ENCODE peak calls at places on chromosomes 11 and 22, in six cellular contexts. One of them, this sample, is unnamed.

GRCh38 chr22:22943521-22944267 is 56.1 kb downstream of the IGLL5 start:
- DNase-seq in uterus: no peak
- DNase-seq in cardiac fibroblast: no peak
- DNase-seq in GM13977: peak
- DNase-seq in upper lobe of right lung: peak
- DNase-seq in colonic mucosa: peak
- DNase-seq in this sample: no peak

GRCh38 chr22:43994006-43994405 is 30.1 kb upstream of the PARVB start:
- DNase-seq in uterus: no peak
- DNase-seq in cardiac fibroblast: no peak
- DNase-seq in GM13977: no peak
- DNase-seq in upper lobe of right lung: peak
- DNase-seq in colonic mucosa: no peak
- DNase-seq in this sample: no peak

GRCh38 chr11:68224606-68225005 is 11.5 kb upstream of the KMT5B start:
- DNase-seq in uterus: no peak
- DNase-seq in cardiac fibroblast: no peak
- DNase-seq in GM13977: no peak
- DNase-seq in upper lobe of right lung: no peak
- DNase-seq in colonic mucosa: no peak
- DNase-seq in this sample: no peak

GRCh38 chr22:47423266-47423665 is 660.8 kb downstream of the TBC1D22A start:
- DNase-seq in uterus: no peak
- DNase-seq in cardiac fibroblast: no peak
- DNase-seq in GM13977: no peak
- DNase-seq in upper lobe of right lung: no peak
- DNase-seq in colonic mucosa: no peak
- DNase-seq in this sample: no peak

GRCh38 chr22:48821346-48822186 is 1006.1 kb downstream of the BRD1 start:
- DNase-seq in uterus: no peak
- DNase-seq in cardiac fibroblast: no peak
- DNase-seq in GM13977: no peak
- DNase-seq in upper lobe of right lung: no peak
- DNase-seq in colonic mucosa: no peak
- DNase-seq in this sample: no peak

GRCh38 chr22:40605676-40606250 is 30.8 kb downstream of the MRTFA start:
- DNase-seq in uterus: no peak
- DNase-seq in cardiac fibroblast: no peak
- DNase-seq in GM13977: no peak
- DNase-seq in upper lobe of right lung: no peak
- DNase-seq in colonic mucosa: no peak
- DNase-seq in this sample: no peak

GRCh38 chr11:134200688-134201087 is 23.1 kb downstream of the NCAPD3 start:
- DNase-seq in uterus: no peak
- DNase-seq in cardiac fibroblast: no peak
- DNase-seq in GM13977: no peak
- DNase-seq in upper lobe of right lung: no peak
- DNase-seq in colonic mucosa: no peak
- DNase-seq in this sample: no peak

GRCh38 chr11:8235925-8236324 is 27.8 kb downstream of the LMO1 start:
- DNase-seq in uterus: no peak
- DNase-seq in cardiac fibroblast: no peak
- DNase-seq in GM13977: no peak
- DNase-seq in upper lobe of right lung: no peak
- DNase-seq in colonic mucosa: no peak
- DNase-seq in this sample: no peak

GRCh38 chr22:43859176-43859575 is 3.1 kb downstream of the SULT4A1 start:
- DNase-seq in uterus: no peak
- DNase-seq in cardiac fibroblast: no peak
- DNase-seq in GM13977: no peak
- DNase-seq in upper lobe of right lung: no peak
- DNase-seq in colonic mucosa: no peak
- DNase-seq in this sample: no peak

GRCh38 chr11:73236879-73237278 is 18.8 kb downstream of the P2RY2 start:
- DNase-seq in uterus: no peak
- DNase-seq in cardiac fibroblast: peak
- DNase-seq in GM13977: peak
- DNase-seq in upper lobe of right lung: peak
- DNase-seq in colonic mucosa: peak
- DNase-seq in this sample: peak

GRCh38 chr11:86453290-86454030 is 78.8 kb downstream of the CCDC81 start:
- DNase-seq in uterus: no peak
- DNase-seq in cardiac fibroblast: no peak
- DNase-seq in GM13977: no peak
- DNase-seq in upper lobe of right lung: no peak
- DNase-seq in colonic mucosa: no peak
- DNase-seq in this sample: no peak

GRCh38 chr22:31969789-31970489 is 25.6 kb downstream of the YWHAH start:
- DNase-seq in uterus: peak
- DNase-seq in cardiac fibroblast: peak
- DNase-seq in GM13977: peak
- DNase-seq in upper lobe of right lung: peak
- DNase-seq in colonic mucosa: peak
- DNase-seq in this sample: peak

GRCh38 chr11:581752-582151 is 5.5 kb downstream of the PHRF1 start:
- DNase-seq in uterus: no peak
- DNase-seq in cardiac fibroblast: no peak
- DNase-seq in GM13977: no peak
- DNase-seq in upper lobe of right lung: no peak
- DNase-seq in colonic mucosa: no peak
- DNase-seq in this sample: no peak

GRCh38 chr11:87743002-87743401 is 432.2 kb downstream of the RAB38 start:
- DNase-seq in uterus: no peak
- DNase-seq in cardiac fibroblast: no peak
- DNase-seq in GM13977: no peak
- DNase-seq in upper lobe of right lung: no peak
- DNase-seq in colonic mucosa: no peak
- DNase-seq in this sample: peak

GRCh38 chr22:20606041-20606783 is 98.8 kb downstream of the MED15 start:
- DNase-seq in uterus: no peak
- DNase-seq in cardiac fibroblast: peak
- DNase-seq in GM13977: peak
- DNase-seq in upper lobe of right lung: peak
- DNase-seq in colonic mucosa: peak
- DNase-seq in this sample: peak

DNA sequence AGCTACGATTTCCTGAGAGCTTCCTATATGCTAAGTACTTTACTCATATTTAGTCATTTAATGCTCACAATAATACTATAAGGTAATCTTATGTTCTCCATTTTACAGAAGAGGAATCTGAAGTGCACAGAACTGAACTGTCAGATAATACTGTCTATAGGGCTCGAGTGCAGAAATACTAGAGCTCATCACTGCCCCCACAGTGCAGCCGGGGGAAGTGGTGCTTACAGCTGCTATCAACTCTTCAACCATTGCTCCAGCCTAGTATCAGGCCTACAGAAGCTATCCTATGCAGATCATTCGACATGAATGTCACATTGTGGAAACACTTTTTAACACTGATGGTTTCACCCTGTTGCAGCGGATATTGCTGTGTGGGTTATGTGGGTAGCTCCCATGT is 929.9 kb downstream of the NTM start:
- DNase-seq in uterus: no peak
- DNase-seq in cardiac fibroblast: no peak
- DNase-seq in GM13977: no peak
- DNase-seq in upper lobe of right lung: no peak
- DNase-seq in colonic mucosa: no peak
- DNase-seq in this sample: no peak
- TF ChIP-seq CTCF in uterus: no peak
- TF ChIP-seq CTCF in cardiac fibroblast: peak
- TF ChIP-seq CTCF in GM13977: peak
- TF ChIP-seq CTCF in upper lobe of right lung: no peak
- TF ChIP-seq CTCF in colonic mucosa: no peak
- TF ChIP-seq CTCF in this sample: no peak

DNA sequence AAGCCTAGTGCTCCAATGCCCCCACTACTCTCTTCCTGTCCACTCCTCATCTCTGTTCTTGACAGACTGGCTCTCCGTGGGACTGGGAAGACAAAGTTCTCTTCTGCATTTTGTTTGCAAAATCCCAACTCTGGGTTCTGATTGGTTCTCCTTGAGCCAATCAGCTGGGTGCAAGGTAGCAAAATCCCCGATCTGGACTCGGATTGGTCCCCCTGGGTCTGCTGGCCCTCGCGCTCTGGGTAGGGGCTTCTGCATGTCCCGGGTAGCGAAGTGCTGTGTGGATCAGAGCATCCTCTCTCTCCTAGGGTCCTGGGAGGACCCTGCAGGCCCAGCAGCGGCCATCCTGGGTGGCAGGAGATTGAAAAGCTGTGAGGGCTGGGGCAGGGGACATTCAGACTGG is 22.3 kb upstream of the A4GALT start:
- DNase-seq in uterus: peak
- DNase-seq in cardiac fibroblast: no peak
- DNase-seq in GM13977: peak
- DNase-seq in upper lobe of right lung: no peak
- DNase-seq in colonic mucosa: no peak
- DNase-seq in this sample: no peak
- TF ChIP-seq CTCF in uterus: no peak
- TF ChIP-seq CTCF in cardiac fibroblast: no peak
- TF ChIP-seq CTCF in GM13977: no peak
- TF ChIP-seq CTCF in upper lobe of right lung: no peak
- TF ChIP-seq CTCF in colonic mucosa: no peak
- TF ChIP-seq CTCF in this sample: no peak

GRCh38 chr11:15558513-15559181 is 443.9 kb downstream of the INSC start:
- DNase-seq in uterus: no peak
- DNase-seq in cardiac fibroblast: no peak
- DNase-seq in GM13977: no peak
- DNase-seq in upper lobe of right lung: no peak
- DNase-seq in colonic mucosa: no peak
- DNase-seq in this sample: no peak

GRCh38 chr11:15563054-15563453 is 448.3 kb downstream of the INSC start:
- DNase-seq in uterus: no peak
- DNase-seq in cardiac fibroblast: no peak
- DNase-seq in GM13977: no peak
- DNase-seq in upper lobe of right lung: no peak
- DNase-seq in colonic mucosa: no peak
- DNase-seq in this sample: no peak

GRCh38 chr11:15562230-15562629 is 447.5 kb downstream of the INSC start:
- DNase-seq in uterus: no peak
- DNase-seq in cardiac fibroblast: no peak
- DNase-seq in GM13977: no peak
- DNase-seq in upper lobe of right lung: no peak
- DNase-seq in colonic mucosa: no peak
- DNase-seq in this sample: no peak

GRCh38 chr11:15557831-15558230 is 443.1 kb downstream of the INSC start:
- DNase-seq in uterus: no peak
- DNase-seq in cardiac fibroblast: no peak
- DNase-seq in GM13977: no peak
- DNase-seq in upper lobe of right lung: no peak
- DNase-seq in colonic mucosa: no peak
- DNase-seq in this sample: no peak

DNA sequence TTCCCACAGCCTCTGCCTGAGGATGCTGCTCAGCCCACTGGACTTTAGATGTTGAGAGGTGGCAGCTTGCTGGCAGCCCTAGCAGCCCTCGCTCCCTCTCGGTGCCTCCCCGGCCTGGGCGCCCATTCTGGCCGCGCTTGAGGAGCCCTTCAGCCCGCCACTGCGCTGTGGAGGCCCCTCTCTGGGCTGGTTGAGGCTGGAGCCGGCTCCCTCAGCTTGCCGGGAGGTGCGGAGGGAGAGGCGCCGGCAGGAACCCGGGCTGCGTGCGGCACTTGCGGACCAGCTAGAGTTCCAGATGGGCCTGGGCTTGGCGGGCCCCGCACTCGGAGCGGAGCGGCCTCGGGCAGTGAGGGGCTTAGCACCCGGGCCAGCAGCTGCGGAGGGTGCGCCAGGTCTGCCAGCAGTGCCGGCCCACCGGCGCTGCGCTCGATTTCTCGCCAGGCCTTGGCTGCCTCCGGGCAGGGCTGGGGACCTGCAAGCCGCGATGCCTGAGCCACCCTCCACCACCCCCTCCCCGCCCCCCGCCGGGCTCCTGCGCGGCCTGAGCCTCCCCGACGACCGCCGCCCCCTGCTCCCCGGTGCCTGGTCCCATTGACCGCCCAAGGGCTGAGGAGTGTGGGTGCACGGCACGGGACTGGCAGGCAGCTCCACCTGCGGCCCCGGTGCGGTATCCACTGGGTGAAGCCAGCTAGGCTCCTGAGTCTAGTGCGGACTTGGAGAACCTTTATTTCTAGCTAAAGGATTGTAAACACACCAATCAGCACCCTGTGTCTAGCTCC is 446.2 kb downstream of the INSC start:
- DNase-seq in uterus: no peak
- DNase-seq in cardiac fibroblast: no peak
- DNase-seq in GM13977: no peak
- DNase-seq in upper lobe of right lung: no peak
- DNase-seq in colonic mucosa: no peak
- DNase-seq in this sample: no peak
- TF ChIP-seq CTCF in uterus: no peak
- TF ChIP-seq CTCF in cardiac fibroblast: no peak
- TF ChIP-seq CTCF in GM13977: no peak
- TF ChIP-seq CTCF in upper lobe of right lung: no peak
- TF ChIP-seq CTCF in colonic mucosa: no peak
- TF ChIP-seq CTCF in this sample: no peak

GRCh38 chr22:26035523-26035922 is 133.7 kb upstream of the SEZ6L start:
- DNase-seq in uterus: no peak
- DNase-seq in cardiac fibroblast: no peak
- DNase-seq in GM13977: no peak
- DNase-seq in upper lobe of right lung: no peak
- DNase-seq in colonic mucosa: no peak
- DNase-seq in this sample: no peak
- TF ChIP-seq CTCF in uterus: no peak
- TF ChIP-seq CTCF in cardiac fibroblast: no peak
- TF ChIP-seq CTCF in GM13977: no peak
- TF ChIP-seq CTCF in upper lobe of right lung: no peak
- TF ChIP-seq CTCF in colonic mucosa: no peak
- TF ChIP-seq CTCF in this sample: no peak

GRCh38 chr11:60633645-60634044 is 65.8 kb upstream of the MS4A8 start:
- DNase-seq in uterus: no peak
- DNase-seq in cardiac fibroblast: no peak
- DNase-seq in GM13977: peak
- DNase-seq in upper lobe of right lung: no peak
- DNase-seq in colonic mucosa: no peak
- DNase-seq in this sample: no peak

GRCh38 chr11:60631939-60632338 is 67.5 kb upstream of the MS4A8 start:
- DNase-seq in uterus: no peak
- DNase-seq in cardiac fibroblast: no peak
- DNase-seq in GM13977: no peak
- DNase-seq in upper lobe of right lung: no peak
- DNase-seq in colonic mucosa: no peak
- DNase-seq in this sample: no peak

GRCh38 chr11:60629399-60629798 is 70.0 kb upstream of the MS4A8 start:
- DNase-seq in uterus: no peak
- DNase-seq in cardiac fibroblast: no peak
- DNase-seq in GM13977: no peak
- DNase-seq in upper lobe of right lung: no peak
- DNase-seq in colonic mucosa: no peak
- DNase-seq in this sample: no peak

DNA sequence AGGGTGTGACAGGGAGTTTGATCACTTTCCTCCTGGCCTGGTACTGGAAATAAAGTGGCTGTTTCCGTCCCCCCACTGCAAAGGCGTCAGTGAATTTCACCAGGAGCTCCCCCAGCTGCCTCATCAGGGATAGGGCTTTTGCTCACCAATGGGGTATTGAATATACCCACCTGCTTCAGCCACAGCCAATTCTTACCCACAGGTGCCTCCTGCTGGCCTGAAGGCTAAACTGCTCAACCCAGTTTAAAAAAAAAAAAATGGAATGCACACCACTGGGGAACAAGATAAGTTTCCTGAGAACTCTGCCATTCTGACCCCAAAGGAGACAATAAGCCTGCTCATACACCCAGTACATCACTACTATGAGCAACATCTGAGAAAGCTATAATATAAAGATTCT is 65.3 kb upstream of the MS4A8 start:
- DNase-seq in uterus: no peak
- DNase-seq in cardiac fibroblast: no peak
- DNase-seq in GM13977: peak
- DNase-seq in upper lobe of right lung: no peak
- DNase-seq in colonic mucosa: no peak
- DNase-seq in this sample: peak
- TF ChIP-seq CTCF in uterus: no peak
- TF ChIP-seq CTCF in cardiac fibroblast: no peak
- TF ChIP-seq CTCF in GM13977: peak
- TF ChIP-seq CTCF in upper lobe of right lung: peak
- TF ChIP-seq CTCF in colonic mucosa: no peak
- TF ChIP-seq CTCF in this sample: no peak

This sample was measured in activated CD8-positive, alpha-beta T cell treated with anti-CD3 and anti-CD28 coated beads for 36 hours.